ENCODE peak calls at places on chromosomes 6 and 20, in five cellular contexts. B is Right ventricle myocardium inferior; Z is T-helper 2 cell; L is stimulated activated CD4-positive, alpha-beta T cell treated with anti-CD3 and anti-CD28 coated beads, Interleukin-12 subunit alpha, Interleukin-12 subunit beta, amount 100 ng/mL, for 48 hours; T is iris pigment epithelial cell. H is an unnamed sample.
A peak's percentile ranks its signal among the peaks of the same experiment; 100 is the strongest.

GRCh38 chr6:33112148-33112547 is 36.4 kb downstream of the HLA-DPB1 start:
- DNase-seq in B (no peak), Z (no peak), L (no peak), T (peak; percentile 64), H (peak; percentile 52)

GRCh38 chr20:40860487-40860902 is 168.1 kb upstream of the TOP1 start:
- DNase-seq in B (no peak), Z (no peak), L (no peak), T (peak; percentile 78), H (no peak)

GRCh38 chr6:98945311-98946005 is 2.3 kb downstream of the FBXL4 start:
- DNase-seq in B (no peak), Z (no peak), L (no peak), T (no peak), H (no peak)

GRCh38 chr20:13430346-13431002 is 208.3 kb downstream of the TASP1 start:
- DNase-seq in B (no peak), Z (no peak), L (no peak), T (peak; percentile 68), H (peak; percentile 60)

GRCh38 chr20:57473246-57474042 is 51.5 kb downstream of the CTCFL start:
- DNase-seq in B (peak; percentile 79), Z (no peak), L (no peak), T (peak; percentile 12), H (no peak)

GRCh38 chr20:20365593-20365992 is 2.3 kb upstream of the INSM1 start:
- DNase-seq in B (no peak), Z (no peak), L (no peak), T (no peak), H (no peak)

GRCh38 chr20:38229376-38230252 is 30.9 kb downstream of the KIAA1755 start:
- DNase-seq in B (no peak), Z (no peak), L (no peak), T (no peak), H (no peak)

GRCh38 chr6:13794184-13794583 is 20.2 kb downstream of the MCUR1 start:
- DNase-seq in B (no peak), Z (no peak), L (no peak), T (peak; percentile 34), H (peak; percentile 9)

GRCh38 chr6:117444600-117444999 is 18.9 kb upstream of the ROS1 start:
- DNase-seq in B (no peak), Z (no peak), L (no peak), T (peak; percentile 91), H (no peak)

GRCh38 chr6:5995705-5996686 is 10.7 kb downstream of the NRN1 start:
- DNase-seq in B (no peak), Z (no peak), L (no peak), T (no peak), H (no peak)

GRCh38 chr20:4401601-4402000 is 320.1 kb upstream of the PRND start:
- DNase-seq in B (no peak), Z (no peak), L (no peak), T (peak; percentile 70), H (no peak)

GRCh38 chr6:14889172-14889571 is 356.7 kb upstream of the JARID2 start:
- DNase-seq in B (no peak), Z (no peak), L (no peak), T (peak; percentile 53), H (no peak)

GRCh38 chr6:132867055-132867454 is 52.7 kb downstream of the RPS12 start:
- DNase-seq in B (no peak), Z (no peak), L (no peak), T (peak; percentile 72), H (no peak)

H was measured in stimulated activated naive B cell treated with anti-CD40 and anti-IgM and Interleukin-4, amounts not matched to agents 10 μg/mL and 1 μg/mL and 100 μg/mL, for 72 hours.